ENCODE peak calls at places on chromosomes 6 and 20, in four cellular contexts. One of them, this sample, is unnamed.

GRCh38 chr6:29490552-29490951 is 2.8 kb upstream of the MAS1L start:
- DNase-seq in neuronal stem cell: no peak
- DNase-seq in mesenchymal stem cell: no peak
- DNase-seq in H1: no peak
- DNase-seq in this sample: no peak

GRCh38 chr6:145749632-145750031 is 14.3 kb upstream of the EPM2A start:
- DNase-seq in neuronal stem cell: no peak
- DNase-seq in mesenchymal stem cell: peak; percentile 83
- DNase-seq in H1: no peak
- DNase-seq in this sample: peak; percentile 62

GRCh38 chr6:53734473-53735299 is 60.1 kb upstream of the LRRC1 start:
- DNase-seq in neuronal stem cell: no peak
- DNase-seq in mesenchymal stem cell: peak; percentile 85
- DNase-seq in H1: peak; percentile 78
- DNase-seq in this sample: peak; percentile 86

GRCh38 chr6:144715344-144715743 is 430.2 kb downstream of the UTRN start:
- DNase-seq in neuronal stem cell: no peak
- DNase-seq in mesenchymal stem cell: no peak
- DNase-seq in H1: no peak
- DNase-seq in this sample: no peak

GRCh38 chr20:49865559-49865958 is 49.8 kb downstream of the SPATA2 start:
- DNase-seq in neuronal stem cell: no peak
- DNase-seq in mesenchymal stem cell: no peak
- DNase-seq in H1: no peak
- DNase-seq in this sample: no peak

GRCh38 chr6:145887969-145888368 is 73.4 kb upstream of the FBXO30 start:
- DNase-seq in neuronal stem cell: no peak
- DNase-seq in mesenchymal stem cell: peak; percentile 29
- DNase-seq in H1: no peak
- DNase-seq in this sample: no peak

GRCh38 chr20:1503564-1504227 is 12.5 kb upstream of the SIRPB2 start:
- DNase-seq in neuronal stem cell: peak; percentile 50
- DNase-seq in mesenchymal stem cell: peak; percentile 89
- DNase-seq in H1: peak; percentile 82
- DNase-seq in this sample: peak; percentile 97

GRCh38 chr6:13427838-13428527 is 59.4 kb downstream of the GFOD1 start:
- DNase-seq in neuronal stem cell: no peak
- DNase-seq in mesenchymal stem cell: no peak
- DNase-seq in H1: no peak
- DNase-seq in this sample: no peak

GRCh38 chr6:25332671-25333071 is 53.5 kb downstream of the CARMIL1 start:
- DNase-seq in neuronal stem cell: no peak
- DNase-seq in mesenchymal stem cell: no peak
- DNase-seq in H1: no peak
- DNase-seq in this sample: no peak

GRCh38 chr20:38663660-38664059 is 60.6 kb upstream of the SLC32A1 start:
- DNase-seq in neuronal stem cell: no peak
- DNase-seq in mesenchymal stem cell: no peak
- DNase-seq in H1: no peak
- DNase-seq in this sample: no peak

GRCh38 chr6:23783901-23784300 is 342.1 kb upstream of the NRSN1 start:
- DNase-seq in neuronal stem cell: no peak
- DNase-seq in mesenchymal stem cell: no peak
- DNase-seq in H1: no peak
- DNase-seq in this sample: no peak

GRCh38 chr20:50558483-50558925 is 48.3 kb downstream of the PTPN1 start:
- DNase-seq in neuronal stem cell: no peak
- DNase-seq in mesenchymal stem cell: peak; percentile 94
- DNase-seq in H1: no peak
- DNase-seq in this sample: peak; percentile 61

GRCh38 chr6:5205877-5206840 is 54.6 kb downstream of the LYRM4 start:
- DNase-seq in neuronal stem cell: no peak
- DNase-seq in mesenchymal stem cell: peak; percentile 61
- DNase-seq in H1: no peak
- DNase-seq in this sample: no peak

GRCh38 chr6:12431023-12431422 is 140.9 kb downstream of the EDN1 start:
- DNase-seq in neuronal stem cell: no peak
- DNase-seq in mesenchymal stem cell: no peak
- DNase-seq in H1: no peak
- DNase-seq in this sample: no peak

GRCh38 chr20:32964575-32964974 is 39.7 kb downstream of the SUN5 start:
- DNase-seq in neuronal stem cell: no peak
- DNase-seq in mesenchymal stem cell: no peak
- DNase-seq in H1: no peak
- DNase-seq in this sample: no peak

GRCh38 chr20:9072741-9073310 is 3.9 kb downstream of the PLCB4 start:
- DNase-seq in neuronal stem cell: no peak
- DNase-seq in mesenchymal stem cell: peak; percentile 43
- DNase-seq in H1: no peak
- DNase-seq in this sample: no peak

GRCh38 chr6:105428342-105428957 is 25.6 kb upstream of the PREP start:
- DNase-seq in neuronal stem cell: no peak
- DNase-seq in mesenchymal stem cell: peak; percentile 62
- DNase-seq in H1: no peak
- DNase-seq in this sample: peak; percentile 96

GRCh38 chr6:146578054-146578453 is 20.7 kb upstream of the ADGB start:
- DNase-seq in neuronal stem cell: no peak
- DNase-seq in mesenchymal stem cell: peak; percentile 54
- DNase-seq in H1: no peak
- DNase-seq in this sample: no peak

DNA sequence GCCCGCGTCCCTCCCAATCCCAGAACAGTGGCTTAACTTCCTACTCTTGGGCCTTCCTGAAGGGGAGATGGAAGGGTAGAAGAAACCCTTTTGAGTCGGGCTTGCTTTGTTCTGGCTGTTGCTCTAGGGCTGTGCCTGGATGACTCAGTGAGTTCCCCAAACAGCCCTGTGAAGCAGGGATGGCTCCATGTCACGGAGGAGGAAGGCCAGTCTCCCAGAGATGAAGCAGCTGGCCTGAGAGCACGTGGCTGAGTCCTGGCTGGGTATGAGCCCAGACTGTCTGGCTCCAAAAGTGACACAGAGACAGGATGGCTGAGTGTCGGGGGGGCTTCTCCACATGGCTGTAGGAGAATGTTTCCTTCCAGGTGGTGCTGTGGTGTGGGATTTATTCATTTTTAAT is 4.6 kb downstream of the SYTL3 start:
- DNase-seq in neuronal stem cell: no peak
- DNase-seq in mesenchymal stem cell: peak; percentile 97
- DNase-seq in H1: no peak
- DNase-seq in this sample: peak; percentile 58
- H3K4ac ChIP-seq in neuronal stem cell: no peak overlapping the region
- H3K4ac ChIP-seq in mesenchymal stem cell: peak overlapping the region; percentile 80
- H3K4ac ChIP-seq in H1: peak overlapping the region; percentile 72
- H3K4ac ChIP-seq in this sample: no peak overlapping the region

DNA sequence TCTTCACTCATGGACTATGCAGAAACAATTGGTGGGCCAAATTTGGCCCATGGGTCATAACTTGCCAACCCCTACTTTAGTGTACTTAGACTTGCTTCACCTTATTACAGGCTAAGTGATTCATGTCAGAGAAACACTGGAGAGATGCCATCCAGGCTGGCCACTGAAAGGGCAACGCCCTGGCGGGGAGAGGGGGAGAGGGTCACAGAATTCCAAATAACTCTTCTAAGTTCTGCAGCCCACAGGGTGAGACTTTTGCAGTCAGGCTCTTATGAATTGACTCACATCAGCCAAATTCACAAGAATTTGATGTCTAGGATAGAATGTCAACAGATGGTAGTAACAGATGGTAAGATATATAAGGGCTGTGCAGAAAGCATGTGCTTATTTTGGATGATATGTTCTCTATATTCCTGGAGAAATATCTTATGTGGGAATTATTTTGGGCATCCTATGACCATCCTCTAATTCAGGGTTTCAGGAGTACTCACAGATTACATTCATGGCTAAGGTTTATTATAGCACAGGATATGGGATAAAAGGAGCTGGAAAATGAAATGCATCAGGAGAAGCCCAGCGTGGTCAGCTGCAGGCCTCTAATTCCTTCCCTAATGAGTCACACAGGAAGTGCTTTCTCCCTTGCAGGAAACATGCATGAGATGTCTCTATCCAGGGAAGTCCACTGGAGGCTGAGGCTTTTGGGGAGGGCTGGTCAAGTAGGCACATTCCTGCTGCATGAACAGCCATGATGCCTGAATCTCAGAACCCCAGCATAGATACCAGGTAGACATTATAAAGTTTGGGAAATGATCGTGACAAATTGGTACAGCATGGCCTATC is 58.7 kb upstream of the RIN2 start:
- DNase-seq in neuronal stem cell: no peak
- DNase-seq in mesenchymal stem cell: peak; percentile 94
- DNase-seq in H1: no peak
- DNase-seq in this sample: peak; percentile 71
- H4K91ac ChIP-seq in neuronal stem cell: no peak overlapping the region
- H4K91ac ChIP-seq in mesenchymal stem cell: no peak overlapping the region
- H4K91ac ChIP-seq in H1: no peak overlapping the region
- H4K91ac ChIP-seq in this sample: peak overlapping the region; percentile 28

DNA sequence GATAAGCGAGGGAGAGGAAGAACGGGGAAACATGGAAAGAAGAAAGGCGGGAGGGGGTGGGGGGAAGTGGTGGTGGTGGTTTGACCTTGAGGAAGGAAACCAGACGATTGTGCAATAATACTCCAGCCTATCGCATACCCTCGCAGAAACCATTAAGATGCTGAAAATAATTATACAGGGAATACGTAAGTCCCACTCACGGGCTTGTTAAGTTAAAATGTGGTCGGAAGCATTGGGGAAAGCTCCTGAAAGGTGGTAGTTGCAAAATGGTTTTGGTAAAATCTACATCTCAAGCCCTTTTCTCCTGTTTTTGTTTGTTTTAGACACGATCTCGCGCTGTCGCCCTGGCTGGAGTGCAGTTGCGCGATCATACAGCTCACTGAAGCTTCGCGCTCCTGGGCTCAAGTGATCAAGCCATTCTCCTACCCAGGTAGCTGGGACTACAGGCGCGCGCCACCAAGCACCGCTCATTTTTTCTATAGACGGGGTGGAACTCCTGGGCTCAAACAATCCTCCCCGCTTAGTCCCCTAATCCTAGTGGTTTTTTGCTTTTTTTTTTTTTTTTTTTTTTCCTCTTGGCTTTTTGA is 128.9 kb upstream of the ZNF184 start:
- DNase-seq in neuronal stem cell: no peak
- DNase-seq in mesenchymal stem cell: peak; percentile 28
- DNase-seq in H1: peak; percentile 65
- DNase-seq in this sample: peak; percentile 59
- H3K4me3 ChIP-seq in neuronal stem cell: peak overlapping the region; percentile 20
- H3K4me3 ChIP-seq in mesenchymal stem cell: peak overlapping the region; percentile 65
- H3K4me3 ChIP-seq in H1: peak overlapping the region; percentile 84
- H3K4me3 ChIP-seq in this sample: peak overlapping the region; percentile 47

GRCh38 chr20:45920795-45921617 is 9.1 kb upstream of the PLTP start:
- DNase-seq in neuronal stem cell: no peak
- DNase-seq in mesenchymal stem cell: no peak
- DNase-seq in H1: no peak
- DNase-seq in this sample: peak; percentile 73

GRCh38 chr20:45921618-45922189 is 9.7 kb upstream of the PLTP start:
- DNase-seq in neuronal stem cell: no peak
- DNase-seq in mesenchymal stem cell: no peak
- DNase-seq in H1: no peak
- DNase-seq in this sample: no peak

GRCh38 chr20:45918779-45919535 is 7.0 kb upstream of the PLTP start:
- DNase-seq in neuronal stem cell: no peak
- DNase-seq in mesenchymal stem cell: peak; percentile 42
- DNase-seq in H1: no peak
- DNase-seq in this sample: peak; percentile 59

GRCh38 chr20:45919536-45919933 is 7.6 kb upstream of the PLTP start:
- DNase-seq in neuronal stem cell: no peak
- DNase-seq in mesenchymal stem cell: peak; percentile 45
- DNase-seq in H1: no peak
- DNase-seq in this sample: no peak

DNA sequence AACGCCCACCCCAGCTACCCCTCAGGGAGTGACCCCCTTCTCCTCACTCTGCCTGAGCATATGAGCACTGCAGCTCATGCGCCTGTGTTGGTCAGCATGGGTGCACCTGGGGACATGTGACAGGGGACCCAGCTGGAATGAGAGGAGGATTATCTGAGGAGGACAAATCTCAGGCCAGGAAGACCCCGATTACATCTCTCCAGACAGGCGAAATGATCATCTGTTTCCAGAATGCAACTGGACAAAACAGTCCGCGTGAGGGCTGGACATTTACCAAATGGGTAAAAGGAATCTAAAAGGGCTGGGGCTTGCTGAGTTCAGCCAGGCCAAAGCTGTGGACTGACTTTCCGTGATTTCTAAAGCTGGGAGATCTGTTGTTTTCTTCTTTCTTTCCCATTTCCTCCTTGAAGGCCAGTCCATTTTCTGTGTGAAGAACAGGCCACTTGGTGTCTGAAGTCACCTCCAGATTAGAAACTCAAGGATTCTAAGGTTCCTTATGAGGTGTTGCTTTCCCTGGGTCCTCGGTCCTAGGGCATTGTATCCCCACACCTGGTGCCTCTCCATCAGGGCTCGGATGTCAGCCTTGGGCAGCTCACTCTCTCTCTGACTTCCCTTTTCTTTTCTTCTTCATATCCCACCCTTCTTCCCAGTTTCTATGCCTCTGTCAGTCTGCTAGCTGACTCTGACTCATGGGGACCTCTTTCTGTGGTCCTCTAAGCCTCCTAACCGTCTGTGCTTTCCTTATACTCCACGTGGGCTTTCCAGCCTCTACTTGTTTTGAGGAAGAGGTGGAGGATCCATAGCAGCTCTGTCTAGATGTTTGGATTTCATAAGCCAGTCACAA is 8.2 kb upstream of the PLTP start:
- DNase-seq in neuronal stem cell: no peak
- DNase-seq in mesenchymal stem cell: peak; percentile 36
- DNase-seq in H1: no peak
- DNase-seq in this sample: no peak
- H3K4ac ChIP-seq in neuronal stem cell: no peak overlapping the region
- H3K4ac ChIP-seq in mesenchymal stem cell: no peak overlapping the region
- H3K4ac ChIP-seq in H1: no peak overlapping the region
- H3K4ac ChIP-seq in this sample: no peak overlapping the region

GRCh38 chr6:71368284-71368683 is 79.7 kb downstream of the OGFRL1 start:
- DNase-seq in neuronal stem cell: no peak
- DNase-seq in mesenchymal stem cell: no peak
- DNase-seq in H1: no peak
- DNase-seq in this sample: no peak
- H4K91ac ChIP-seq in neuronal stem cell: no peak overlapping the region
- H4K91ac ChIP-seq in mesenchymal stem cell: no peak overlapping the region
- H4K91ac ChIP-seq in H1: no peak overlapping the region
- H4K91ac ChIP-seq in this sample: peak overlapping the region; percentile 73

This sample was measured in trophoblast cell.